ENCODE peak calls at places on chromosomes 3 and 15, in six cellular contexts. P, M, O, X, G and J are unnamed samples.

GRCh38 chr3:127777861-127778711 is 44.2 kb downstream of the MGLL start:
- DNase-seq in P (no peak), M (no peak), O (no peak), X (no peak), G (no peak), J (no peak)

GRCh38 chr15:83108266-83109219 is 1.1 kb downstream of the TM6SF1 start:
- DNase-seq in P (peak), M (peak), O (peak), X (no peak), G (no peak), J (peak)

GRCh38 chr3:58484722-58485069 is 7.2 kb upstream of the KCTD6 start:
- DNase-seq in P (no peak), M (no peak), O (no peak), X (no peak), G (no peak), J (no peak)

GRCh38 chr15:59437777-59438574 is at the start of gene FAM81A:
- DNase-seq in P (peak), M (peak), O (peak), X (peak), G (peak), J (peak)

GRCh38 chr3:45552031-45552772 is 42.3 kb upstream of the LIMD1 start:
- DNase-seq in P (no peak), M (no peak), O (no peak), X (no peak), G (no peak), J (no peak)

GRCh38 chr3:111904376-111905241 is 45.5 kb downstream of the PHLDB2 start:
- DNase-seq in P (peak), M (peak), O (no peak), X (no peak), G (no peak), J (peak)

GRCh38 chr3:65343736-65344135 is 655.9 kb upstream of the ADAMTS9 start:
- DNase-seq in P (no peak), M (no peak), O (no peak), X (no peak), G (no peak), J (no peak)

GRCh38 chr3:42872718-42873117 is 3.0 kb downstream of the CYP8B1 start:
- DNase-seq in P (no peak), M (no peak), O (no peak), X (peak), G (no peak), J (no peak)

GRCh38 chr3:88954853-88955252 is 152.6 kb upstream of the EPHA3 start:
- DNase-seq in P (no peak), M (no peak), O (no peak), X (no peak), G (no peak), J (no peak)

GRCh38 chr3:124843068-124843467 is 44.1 kb downstream of the ITGB5 start:
- DNase-seq in P (no peak), M (no peak), O (no peak), X (no peak), G (no peak), J (no peak)

GRCh38 chr3:48256557-48256956 is 15.7 kb downstream of the ZNF589 start:
- DNase-seq in P (no peak), M (no peak), O (no peak), X (no peak), G (no peak), J (no peak)

GRCh38 chr15:55907797-55908196 is 85.6 kb downstream of the NEDD4 start:
- DNase-seq in P (peak), M (peak), O (peak), X (no peak), G (no peak), J (no peak)

GRCh38 chr15:74308643-74308945 is 58.9 kb downstream of the CYP11A1 start:
- DNase-seq in P (no peak), M (no peak), O (no peak), X (no peak), G (no peak), J (no peak)

GRCh38 chr15:58529041-58529440 is 97.2 kb downstream of the LIPC start:
- DNase-seq in P (no peak), M (no peak), O (no peak), X (no peak), G (no peak), J (no peak)

GRCh38 chr3:143084856-143085731 is 34.5 kb upstream of the CHST2 start:
- DNase-seq in P (peak), M (peak), O (no peak), X (peak), G (no peak), J (peak)

GRCh38 chr3:149390316-149390715 is 12.9 kb upstream of the TM4SF1 start:
- DNase-seq in P (no peak), M (no peak), O (no peak), X (no peak), G (no peak), J (no peak)

GRCh38 chr3:15314276-15314675 is 18.1 kb downstream of the SH3BP5 start:
- DNase-seq in P (no peak), M (no peak), O (no peak), X (no peak), G (no peak), J (no peak)

GRCh38 chr3:117302448-117302847 is 592.9 kb downstream of the TUSC7 start:
- DNase-seq in P (no peak), M (peak), O (no peak), X (no peak), G (no peak), J (no peak)

GRCh38 chr15:100112636-100113305 is 229.0 kb downstream of the ADAMTS17 start:
- DNase-seq in P (no peak), M (no peak), O (no peak), X (no peak), G (no peak), J (no peak)

GRCh38 chr3:65483475-65483874 is 555.2 kb downstream of the MAGI1 start:
- DNase-seq in P (no peak), M (no peak), O (peak), X (no peak), G (no peak), J (no peak)

GRCh38 chr15:75840659-75841058 is 2.6 kb upstream of the UBE2Q2 start:
- DNase-seq in P (peak), M (peak), O (peak), X (no peak), G (no peak), J (no peak)

DNA sequence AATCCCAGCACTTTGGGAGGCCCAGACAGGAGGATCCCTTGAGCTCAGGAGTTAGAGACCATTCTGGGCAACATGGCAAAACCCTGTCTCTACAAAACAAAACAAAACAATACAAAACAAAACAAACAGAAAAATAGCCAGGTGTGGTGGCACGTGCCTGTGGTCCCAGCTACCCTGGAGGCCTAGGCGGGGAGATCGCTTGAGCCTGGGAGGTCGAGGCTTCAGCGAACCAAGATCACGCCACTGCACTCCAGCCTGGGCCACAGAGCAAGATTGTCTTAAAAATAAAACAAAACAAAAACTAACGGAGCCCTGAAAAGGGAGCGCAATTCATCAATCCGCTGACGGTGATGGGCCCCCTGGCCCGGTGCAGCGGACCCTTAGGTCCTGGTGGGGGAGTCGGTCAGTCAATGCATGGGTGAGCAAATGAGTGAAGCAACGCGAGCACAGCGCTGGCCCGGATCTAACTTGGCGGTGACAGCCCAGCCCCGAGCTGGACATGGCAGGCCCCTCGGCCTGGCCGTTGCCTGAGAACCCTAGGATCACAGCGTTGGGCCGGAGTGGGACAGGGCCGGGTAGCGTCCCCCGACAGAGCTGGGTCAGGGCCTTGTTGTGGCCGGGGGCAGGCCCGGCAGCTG is 52.4 kb upstream of the BLM start:
- DNase-seq in P (peak), M (peak), O (peak), X (no peak), G (no peak), J (peak)
- TF ChIP-seq POLR2A in P (no peak), M (no peak), O (no peak), X (no peak), G (no peak), J (no peak)

GRCh38 chr15:39156166-39156565 is 424.7 kb upstream of the THBS1 start:
- DNase-seq in P (no peak), M (no peak), O (peak), X (no peak), G (peak), J (no peak)
- TF ChIP-seq POLR2A in P (no peak), M (no peak), O (no peak), X (no peak), G (no peak), J (no peak)

GRCh38 chr3:157136647-157137387 is 23.1 kb downstream of the CCNL1 start:
- DNase-seq in P (no peak), M (peak), O (no peak), X (no peak), G (no peak), J (no peak)
- TF ChIP-seq POLR2A in P (no peak), M (no peak), O (no peak), X (no peak), G (no peak), J (no peak)

GRCh38 chr15:62834686-62835279 is 207.8 kb upstream of the TPM1 start:
- DNase-seq in P (no peak), M (no peak), O (no peak), X (no peak), G (no peak), J (no peak)
- TF ChIP-seq POLR2A in P (no peak), M (no peak), O (no peak), X (no peak), G (no peak), J (no peak)

GRCh38 chr15:26298010-26298661 is 435.0 kb upstream of the ATP10A start:
- DNase-seq in P (no peak), M (no peak), O (no peak), X (no peak), G (no peak), J (no peak)
- TF ChIP-seq POLR2A in P (no peak), M (no peak), O (no peak), X (no peak), G (no peak), J (no peak)

DNA sequence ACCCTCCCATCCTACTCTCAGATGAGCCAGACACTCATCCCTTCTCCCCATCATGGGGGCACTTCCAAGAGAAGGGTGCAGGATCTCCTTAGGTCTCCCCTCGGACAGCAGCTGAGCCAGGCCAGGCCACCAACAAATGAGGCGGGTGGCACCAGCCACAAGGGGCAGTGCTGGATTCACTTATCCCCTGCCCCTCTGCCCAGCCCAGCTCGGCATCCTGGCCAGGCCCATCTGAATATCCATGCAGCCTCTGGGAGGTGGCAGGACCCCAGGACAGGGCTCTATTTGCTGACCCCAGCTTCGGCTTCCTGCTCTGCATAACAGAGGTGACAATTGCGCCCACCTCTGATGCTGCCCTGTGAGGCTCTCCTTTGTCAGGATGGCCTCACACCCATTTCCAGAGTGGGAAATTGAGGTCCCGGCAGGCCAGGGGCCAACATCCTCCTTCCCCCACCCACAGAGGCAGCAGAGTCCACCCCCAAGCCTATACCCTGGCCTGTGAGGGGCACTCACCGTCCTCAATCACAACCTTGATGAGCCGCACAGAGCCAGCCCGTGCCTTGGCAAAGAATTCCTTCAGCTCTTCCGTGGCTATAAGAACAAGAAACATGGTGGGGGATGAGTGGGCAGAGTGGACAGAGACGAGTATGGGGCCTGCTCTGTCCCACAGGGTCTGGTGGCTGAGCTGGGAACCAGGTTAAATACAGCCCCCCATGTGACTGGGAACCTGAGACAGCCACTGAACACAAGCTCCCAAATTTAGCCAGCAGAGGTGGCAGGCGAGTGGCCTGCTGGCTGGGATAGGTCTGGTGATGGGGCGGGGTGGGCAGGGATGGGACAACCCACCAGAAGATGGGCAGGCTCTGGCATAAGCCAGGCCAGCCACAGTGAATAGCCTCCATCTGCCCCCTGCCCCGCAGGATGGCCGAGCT is 4.2 kb downstream of the TWF2 start:
- DNase-seq in P (no peak), M (no peak), O (peak), X (no peak), G (no peak), J (no peak)
- TF ChIP-seq POLR2A in P (no peak), M (no peak), O (no peak), X (no peak), G (no peak), J (no peak)